ENCODE peak calls at places on chromosomes 16 and 17, in eight cellular contexts. H, X, J, V, T, W, E and I are unnamed samples.

GRCh38 chr17:38868968-38869646 is 751 bp upstream of the LASP1 start:
- DNase-seq in X (peak), T (peak), E (peak), J (peak), V (peak), H (peak), W (peak), I (peak)

GRCh38 chr16:67648088-67648763 is 3.3 kb downstream of the CARMIL2 start:
- DNase-seq in W (no peak), X (no peak), E (no peak), H (peak), T (no peak), J (no peak), V (no peak), I (no peak)

GRCh38 chr16:9443864-9444263 is 352.4 kb downstream of the HAPSTR1 start:
- DNase-seq in J (no peak), V (no peak), X (no peak), E (no peak), W (no peak), T (no peak), H (no peak), I (no peak)

GRCh38 chr17:79993390-79994221 is 42.1 kb downstream of the TBC1D16 start:
- DNase-seq in V (peak), X (peak), T (peak), H (peak), E (no peak), W (no peak), J (no peak), I (peak)

GRCh38 chr17:1160591-1161041 is 19.2 kb downstream of the ABR start:
- DNase-seq in E (no peak), H (no peak), W (no peak), J (no peak), V (no peak), T (no peak), X (no peak), I (no peak)

GRCh38 chr16:30741461-30741914 is 6.7 kb upstream of the PHKG2 start:
- DNase-seq in X (no peak), H (peak), J (no peak), T (no peak), E (peak), W (no peak), V (no peak), I (peak)

GRCh38 chr17:46977348-46977747 is 1.7 kb downstream of the RPRML start:
- DNase-seq in T (no peak), H (no peak), V (no peak), J (no peak), X (no peak), W (no peak), E (peak), I (no peak)

GRCh38 chr16:87233928-87234327 is 83.3 kb downstream of the C16orf95 start:
- DNase-seq in H (no peak), W (no peak), T (no peak), J (no peak), E (no peak), X (no peak), V (no peak), I (no peak)

GRCh38 chr17:67671492-67671891 is 46.2 kb upstream of the NOL11 start:
- DNase-seq in E (no peak), V (no peak), H (no peak), J (no peak), W (no peak), T (no peak), X (no peak), I (no peak)

GRCh38 chr16:79400462-79401149 is 199.9 kb downstream of the MAF start:
- DNase-seq in E (no peak), J (peak), H (no peak), V (no peak), T (no peak), W (no peak), X (no peak), I (no peak)

GRCh38 chr16:31874354-31875111 is 926 bp downstream of the ZNF267 start:
- DNase-seq in V (no peak), T (no peak), J (no peak), W (peak), E (peak), H (no peak), X (no peak), I (peak)

GRCh38 chr17:49723423-49723822 is 15.7 kb upstream of the SLC35B1 start:
- DNase-seq in W (no peak), X (no peak), E (no peak), V (no peak), T (no peak), J (no peak), H (no peak), I (no peak)

GRCh38 chr16:72112906-72113615 is 19.4 kb downstream of the DHX38 start:
- DNase-seq in J (no peak), T (no peak), H (no peak), E (no peak), X (no peak), V (no peak), W (no peak), I (peak)

GRCh38 chr17:50833396-50834125 is 1.8 kb upstream of the WFIKKN2 start:
- DNase-seq in E (no peak), T (no peak), W (no peak), H (no peak), J (peak), V (no peak), X (no peak), I (no peak)

GRCh38 chr17:46192484-46193245 is 564 bp downstream of the KANSL1 start:
- DNase-seq in J (peak), E (peak), W (peak), X (peak), V (no peak), H (peak), T (peak), I (peak)

GRCh38 chr17:44439168-44439567 is 49.7 kb upstream of the ITGA2B start:
- DNase-seq in T (no peak), X (no peak), H (no peak), E (no peak), W (no peak), J (no peak), V (no peak), I (no peak)

GRCh38 chr16:4625617-4626159 is 1.1 kb downstream of the MGRN1 start:
- DNase-seq in H (no peak), W (peak), V (no peak), T (no peak), X (no peak), E (no peak), J (no peak), I (no peak)

GRCh38 chr17:48259710-48260291 is 152.2 kb downstream of the SNX11 start:
- DNase-seq in W (no peak), T (no peak), E (peak), H (no peak), X (no peak), V (no peak), J (no peak), I (peak)

GRCh38 chr16:85326113-85326793 is 214.0 kb upstream of the CIBAR2 start:
- DNase-seq in W (no peak), J (no peak), E (no peak), V (no peak), T (no peak), X (no peak), H (no peak), I (no peak)